ENCODE peak calls at places on chromosomes 13 and 19, in nine cellular contexts. G, L, F, C, B, H, A, U and D are unnamed samples.

GRCh38 chr19:42403586-42403985 is 13.5 kb upstream of the CNFN start:
- DNase-seq in U (no peak), B (no peak), L (no peak), G (no peak), F (no peak), A (no peak), H (no peak), C (no peak), D (no peak)

GRCh38 chr19:28501979-28502378 is 711.0 kb downstream of the UQCRFS1 start:
- DNase-seq in U (no peak), F (no peak), A (no peak), C (no peak), L (no peak), B (no peak), H (no peak), G (no peak), D (no peak)

GRCh38 chr19:40673377-40673776 is 17.1 kb downstream of the NUMBL start:
- DNase-seq in B (no peak), L (no peak), G (no peak), H (no peak), U (no peak), F (no peak), A (no peak), C (no peak), D (no peak)

GRCh38 chr19:409515-410242 is 732 bp upstream of the C2CD4C start:
- DNase-seq in F (peak; percentile 8), U (no peak), C (peak; percentile 17), H (no peak), G (no peak), L (peak; percentile 48), A (no peak), B (no peak), D (no peak)

GRCh38 chr13:39401756-39402155 is 201.2 kb downstream of the LHFPL6 start:
- DNase-seq in U (no peak), A (no peak), G (no peak), B (no peak), H (no peak), L (no peak), C (no peak), F (no peak), D (no peak)

GRCh38 chr19:42074513-42075363 is 1.2 kb upstream of the ZNF574 start:
- DNase-seq in L (no peak), H (no peak), C (peak; percentile 34), U (no peak), F (no peak), G (no peak), B (no peak), A (no peak), D (no peak)

GRCh38 chr13:39417643-39418042 is 185.3 kb downstream of the LHFPL6 start:
- DNase-seq in L (no peak), C (peak; percentile 54), B (no peak), A (no peak), F (no peak), G (peak; percentile 52), H (peak; percentile 16), U (no peak), D (peak; percentile 16)

GRCh38 chr13:108212901-108213300 is 2.4 kb downstream of the LIG4 start:
- DNase-seq in C (no peak), G (no peak), H (no peak), A (no peak), B (no peak), F (no peak), L (no peak), U (no peak), D (no peak)

GRCh38 chr13:52827839-52828238 is 20.6 kb downstream of the PCDH8 start:
- DNase-seq in A (no peak), L (no peak), C (no peak), G (no peak), H (no peak), U (no peak), B (no peak), F (no peak), D (no peak)

GRCh38 chr19:54178581-54179261 is 5.8 kb upstream of the TMC4 start:
- DNase-seq in A (no peak), G (no peak), U (no peak), C (no peak), H (no peak), L (peak; percentile 62), F (no peak), B (no peak), D (no peak)

GRCh38 chr13:27194895-27195764 is 23.5 kb upstream of the USP12 start:
- DNase-seq in C (peak; percentile 95), B (no peak), F (no peak), H (peak; percentile 78), U (no peak), L (no peak), G (peak; percentile 88), A (peak; percentile 63), D (peak; percentile 84)

GRCh38 chr19:31113250-31113685 is 236.0 kb downstream of the TSHZ3 start:
- DNase-seq in U (no peak), C (peak; percentile 35), L (no peak), B (no peak), A (peak; percentile 47), F (no peak), H (no peak), G (peak; percentile 53), D (no peak)

GRCh38 chr13:37640499-37640898 is 41.9 kb upstream of the POSTN start:
- DNase-seq in A (no peak), B (no peak), U (no peak), C (peak; percentile 86), F (no peak), L (no peak), G (peak; percentile 81), H (peak; percentile 35), D (peak; percentile 59)

DNA sequence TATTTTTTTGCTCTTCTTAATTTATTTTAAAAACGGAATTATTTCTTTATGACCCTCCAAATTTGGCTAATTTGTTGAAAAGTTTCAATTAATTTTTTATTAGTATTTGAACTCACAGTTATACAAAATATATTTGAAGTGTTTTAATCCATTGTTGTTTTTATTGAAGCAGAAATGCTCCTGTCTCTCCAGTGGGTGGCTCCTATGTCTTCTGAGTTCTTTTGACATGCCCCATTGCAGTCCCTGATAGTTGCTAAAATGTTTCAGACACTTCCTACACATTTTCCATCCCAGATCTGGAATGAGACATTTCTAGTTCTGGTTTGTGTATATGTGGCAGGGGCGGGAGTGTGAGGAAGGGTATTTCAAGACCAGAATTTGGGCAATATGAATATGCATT is 579.4 kb upstream of the PRR20A start:
- DNase-seq in A (no peak), L (no peak), F (no peak), C (no peak), H (no peak), G (no peak), B (no peak), U (no peak), D (no peak)
- TF ChIP-seq CTCF in A (no peak), L (no peak), F (no peak), C (no peak), H (no peak), G (no peak), B (no peak), U (no peak), D (no peak)

GRCh38 chr13:41756198-41756885 is 204.6 kb downstream of the VWA8 start:
- DNase-seq in U (no peak), F (no peak), C (no peak), A (no peak), L (no peak), B (no peak), G (no peak), H (no peak), D (no peak)

GRCh38 chr13:41746259-41746658 is 214.7 kb downstream of the VWA8 start:
- DNase-seq in U (no peak), L (no peak), A (peak; percentile 11), C (peak; percentile 81), G (peak; percentile 77), H (peak; percentile 17), B (no peak), F (no peak), D (peak; percentile 89)

GRCh38 chr13:41751734-41752445 is 209.0 kb downstream of the VWA8 start:
- DNase-seq in G (no peak), B (no peak), C (no peak), H (no peak), U (no peak), F (no peak), L (no peak), A (no peak), D (no peak)

DNA sequence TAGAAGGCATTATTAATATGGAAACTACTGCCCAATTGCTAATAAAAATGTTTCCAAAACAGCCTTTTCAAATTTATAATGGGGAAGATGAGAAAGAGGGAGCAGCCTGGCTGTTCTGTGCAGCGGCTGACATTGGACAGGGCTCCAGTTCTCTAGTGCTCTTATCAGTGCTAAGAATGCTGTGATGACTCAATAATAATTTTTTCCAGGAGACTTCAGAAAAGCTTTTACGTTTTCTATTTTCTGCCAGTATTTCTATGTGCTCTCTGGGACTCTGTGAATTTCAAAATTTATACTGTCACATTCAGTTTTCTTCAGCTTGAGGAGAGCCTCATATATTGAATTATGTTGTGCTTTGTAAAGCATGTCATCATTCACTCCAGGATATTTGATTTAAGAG is 209.6 kb downstream of the VWA8 start:
- DNase-seq in H (no peak), L (no peak), U (no peak), B (peak; percentile 53), C (peak; percentile 44), F (no peak), A (no peak), G (peak; percentile 40), D (peak; percentile 5)
- H3K4me3 ChIP-seq in H (no peak overlapping the region), L (no peak overlapping the region), U (no peak overlapping the region), B (no peak overlapping the region), C (no peak overlapping the region), F (no peak overlapping the region), A (no peak overlapping the region), G (no peak overlapping the region), D (no peak overlapping the region)

GRCh38 chr19:18995804-18996241 is 37.5 kb downstream of the SUGP2 start:
- DNase-seq in F (no peak), U (no peak), H (peak; percentile 58), B (peak; percentile 50), L (peak; percentile 83), C (peak; percentile 93), G (peak; percentile 86), A (peak; percentile 50), D (peak; percentile 81)
- TF ChIP-seq CTCF in F (no peak), U (peak; percentile 21), H (peak; percentile 70), B (peak; percentile 15), L (peak; percentile 71), C (peak; percentile 89), G (peak; percentile 75), A (peak; percentile 88), D (peak; percentile 90)

GRCh38 chr19:4970558-4971423 is 1.9 kb downstream of the KDM4B start:
- DNase-seq in C (peak; percentile 46), H (no peak), U (no peak), F (no peak), L (no peak), B (no peak), G (no peak), A (no peak), D (no peak)

GRCh38 chr19:4969772-4970531 is 1.0 kb downstream of the KDM4B start:
- DNase-seq in H (no peak), U (peak; percentile 34), A (no peak), C (peak; percentile 60), B (no peak), L (no peak), F (no peak), G (peak; percentile 24), D (no peak)

GRCh38 chr19:4971424-4971793 is 2.5 kb downstream of the KDM4B start:
- DNase-seq in L (no peak), B (no peak), H (no peak), C (peak; percentile 60), G (no peak), U (no peak), A (no peak), F (no peak), D (no peak)

GRCh38 chr19:4972509-4973230 is 3.8 kb downstream of the KDM4B start:
- DNase-seq in F (no peak), C (peak; percentile 78), G (peak; percentile 69), U (no peak), B (no peak), A (no peak), L (no peak), H (peak; percentile 37), D (no peak)

GRCh38 chr19:4971816-4972495 is 3.0 kb downstream of the KDM4B start:
- DNase-seq in H (no peak), L (no peak), U (no peak), A (no peak), F (no peak), B (no peak), C (no peak), G (no peak), D (no peak)
- H3K4me3 ChIP-seq in H (peak overlapping the region; percentile 79), L (no peak overlapping the region), U (peak overlapping the region; percentile 91), A (peak overlapping the region; percentile 83), F (no peak overlapping the region), B (no peak overlapping the region), C (no peak overlapping the region), G (peak overlapping the region; percentile 82), D (peak overlapping the region; percentile 78)